ENCODE peak calls at places on chromosomes 7 and 10, in ten cellular contexts. N, O, M, H, J, I, L, B, W and G are unnamed samples.

GRCh38 chr10:116733566-116733965 is 8.8 kb downstream of the HSPA12A start:
- DNase-seq in N (no peak), O (no peak), M (no peak), H (no peak), J (no peak), I (no peak), L (no peak), B (no peak), W (peak), G (no peak)

GRCh38 chr7:50648570-50649169 is 83.5 kb upstream of the DDC start:
- DNase-seq in N (no peak), O (no peak), M (no peak), H (no peak), J (no peak), I (no peak), L (no peak), B (no peak), W (no peak), G (no peak)

GRCh38 chr7:87361320-87361719 is 15.9 kb downstream of the CROT start:
- DNase-seq in N (no peak), O (no peak), M (no peak), H (no peak), J (no peak), I (no peak), L (no peak), B (no peak), W (no peak), G (no peak)

GRCh38 chr7:159026271-159027047 is 118.2 kb downstream of the VIPR2 start:
- DNase-seq in N (no peak), O (no peak), M (no peak), H (no peak), J (no peak), I (peak), L (peak), B (no peak), W (no peak), G (no peak)

GRCh38 chr10:30694492-30695228 is 65.1 kb upstream of the LYZL2 start:
- DNase-seq in N (no peak), O (no peak), M (no peak), H (no peak), J (no peak), I (no peak), L (no peak), B (no peak), W (no peak), G (no peak)

GRCh38 chr7:80231719-80232118 is 97.1 kb downstream of the GNAI1 start:
- DNase-seq in N (no peak), O (no peak), M (no peak), H (no peak), J (no peak), I (no peak), L (no peak), B (no peak), W (peak), G (no peak)

GRCh38 chr7:34298492-34298891 is 359.5 kb upstream of the NPSR1 start:
- DNase-seq in N (no peak), O (no peak), M (no peak), H (no peak), J (no peak), I (no peak), L (no peak), B (no peak), W (peak), G (no peak)

GRCh38 chr7:127322351-127322750 is 69.6 kb upstream of the GRM8 start:
- DNase-seq in N (no peak), O (no peak), M (no peak), H (no peak), J (peak), I (no peak), L (no peak), B (no peak), W (no peak), G (no peak)

GRCh38 chr10:121597504-121598241 is 571 bp downstream of the FGFR2 start:
- DNase-seq in N (no peak), O (no peak), M (no peak), H (no peak), J (no peak), I (peak), L (no peak), B (no peak), W (peak), G (no peak)

GRCh38 chr10:13555884-13556529 is 27.2 kb upstream of the BEND7 start:
- DNase-seq in N (no peak), O (no peak), M (no peak), H (no peak), J (no peak), I (peak), L (no peak), B (no peak), W (no peak), G (no peak)

GRCh38 chr10:87177-88080 is 38.3 kb upstream of the TUBB8 start:
- DNase-seq in N (no peak), O (no peak), M (no peak), H (no peak), J (no peak), I (no peak), L (no peak), B (no peak), W (no peak), G (no peak)

GRCh38 chr10:79295593-79295992 is 51.7 kb upstream of the PPIF start:
- DNase-seq in N (no peak), O (no peak), M (no peak), H (peak), J (no peak), I (no peak), L (no peak), B (peak), W (no peak), G (no peak)

GRCh38 chr10:17847586-17848296 is 38.6 kb downstream of the MRC1 start:
- DNase-seq in N (no peak), O (no peak), M (no peak), H (peak), J (no peak), I (no peak), L (no peak), B (no peak), W (peak), G (peak)